ENCODE peak calls at places on chromosomes 11 and 22, in five cellular contexts. Z is heart left ventricle, X is pancreas, P is psoas muscle, L is astrocyte. H is an unnamed sample. For H3K4me1, the result is how much of the 10 kb centered on the place peaks cover.

GRCh38 chr11:75475767-75476650 is 43.0 kb upstream of the KLHL35 start:
- DNase-seq in Z (peak), X (peak), P (peak), L (no peak), H (peak)

GRCh38 chr11:72764503-72764902 is 12.3 kb upstream of the ARAP1 start:
- DNase-seq in Z (no peak), X (no peak), P (no peak), L (no peak), H (peak)

GRCh38 chr11:119369035-119369925 is 12.2 kb downstream of the USP2 start:
- DNase-seq in Z (no peak), X (no peak), P (no peak), L (no peak), H (no peak)

GRCh38 chr11:72657356-72657755 is 16.9 kb downstream of the PDE2A start:
- DNase-seq in Z (no peak), X (no peak), P (no peak), L (no peak), H (no peak)

GRCh38 chr22:47341464-47341863 is 579.0 kb downstream of the TBC1D22A start:
- DNase-seq in Z (no peak), X (no peak), P (no peak), L (no peak), H (no peak)

GRCh38 chr11:66172146-66172545 is 96.3 kb upstream of the RAB1B start:
- DNase-seq in Z (no peak), X (no peak), P (no peak), L (peak), H (no peak)

GRCh38 chr11:91261513-91261912 is 963.1 kb upstream of the FAT3 start:
- DNase-seq in Z (no peak), X (no peak), P (no peak), L (no peak), H (no peak)

GRCh38 chr11:115162919-115163318 is 341.3 kb downstream of the CADM1 start:
- DNase-seq in Z (no peak), X (no peak), P (no peak), L (no peak), H (no peak)

GRCh38 chr11:112163875-112164521 is at the start of gene IL18:
- DNase-seq in Z (no peak), X (peak), P (peak), L (no peak), H (peak)

GRCh38 chr22:46466255-46466676 is 71.2 kb downstream of the CELSR1 start:
- DNase-seq in Z (no peak), X (no peak), P (no peak), L (no peak), H (no peak)

GRCh38 chr11:65422104-65422632 is 430 bp upstream of the NEAT1 start:
- DNase-seq in Z (peak), X (peak), P (peak), L (peak), H (peak)

DNA sequence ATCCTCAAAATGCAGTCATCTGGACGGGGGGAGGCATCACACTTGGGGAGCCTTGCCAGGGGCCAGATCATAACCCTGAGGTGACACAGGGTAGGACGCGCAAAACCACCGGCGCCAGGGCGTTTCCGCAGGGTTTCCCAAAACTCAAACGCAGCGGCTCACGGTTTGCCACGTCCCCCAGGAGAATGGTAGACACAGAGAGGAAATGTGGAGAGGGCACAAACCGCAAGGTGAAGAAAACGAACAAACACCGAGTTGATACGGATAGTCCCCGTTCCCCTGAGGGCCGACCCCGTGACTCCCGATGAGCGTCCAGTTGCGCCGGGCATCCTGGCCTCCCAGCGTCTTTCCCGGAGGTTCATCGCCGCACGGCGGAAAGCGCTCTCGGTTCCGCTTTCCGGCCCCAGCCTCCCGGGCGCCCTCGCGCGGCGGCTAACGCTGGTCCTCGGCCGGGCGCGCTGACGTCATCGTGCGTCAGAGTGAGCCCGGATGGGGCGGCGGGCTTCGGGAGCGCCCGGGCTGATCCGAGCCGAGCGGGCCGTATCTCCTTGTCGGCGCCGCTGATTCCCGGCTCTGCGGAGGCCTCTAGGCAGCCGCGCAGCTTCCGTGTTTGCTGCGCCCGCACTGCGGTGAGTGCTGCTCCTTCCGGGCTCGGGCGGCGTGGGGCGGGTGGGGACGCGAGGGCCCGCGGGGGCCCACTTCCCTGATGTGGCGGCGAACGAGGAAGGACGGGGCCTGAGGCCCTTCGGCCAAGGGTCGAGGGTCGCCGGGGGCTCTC is at the start of gene BIRC2:
- DNase-seq in Z (peak), X (peak), P (peak), L (peak), H (peak)
- TF ChIP-seq CTCF in Z (peak), X (peak), P (peak), L (peak), H (peak)

DNA sequence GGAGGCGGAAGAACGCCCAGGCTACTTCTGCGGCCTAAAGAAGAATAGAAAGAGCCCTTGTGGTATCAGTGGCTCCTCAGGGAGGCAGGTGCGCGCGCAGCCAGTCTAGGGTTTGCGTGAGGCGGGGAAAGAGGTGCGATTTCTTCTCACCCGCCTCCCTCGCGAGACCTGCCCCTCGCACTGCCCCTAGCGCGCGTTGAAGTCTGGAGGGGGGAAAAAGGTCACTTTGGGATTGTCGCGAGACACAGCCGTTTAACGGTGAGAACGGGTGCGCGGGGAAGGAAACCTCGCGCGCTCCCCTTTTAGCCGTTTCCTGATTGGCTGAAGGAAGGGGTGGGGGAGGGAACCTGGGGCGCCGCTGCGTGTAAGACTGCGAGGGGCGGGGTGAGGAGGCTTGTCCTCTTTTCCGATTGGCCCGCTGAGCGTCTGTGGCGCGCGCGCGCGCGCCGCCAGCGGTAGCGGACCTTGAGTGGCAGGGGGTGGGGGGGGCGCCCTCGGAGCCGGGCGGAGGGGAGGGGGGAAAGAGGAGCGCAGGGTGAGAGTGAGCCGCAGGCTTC is at the start of gene ZFP91:
- DNase-seq in Z (peak), X (peak), P (peak), L (peak), H (peak)
- H3K4me1 ChIP-seq in Z (half or more), X (half or more), P (half or more), L (under half), H (half or more)

GRCh38 chr11:1784761-1785650 is 21.3 kb upstream of the CTSD start:
- DNase-seq in Z (no peak), X (no peak), P (no peak), L (no peak), H (no peak)

GRCh38 chr11:1781593-1781975 is 17.9 kb upstream of the CTSD start:
- DNase-seq in Z (no peak), X (no peak), P (no peak), L (no peak), H (no peak)

GRCh38 chr11:1783725-1784529 is 20.2 kb upstream of the CTSD start:
- DNase-seq in Z (no peak), X (no peak), P (no peak), L (no peak), H (no peak)

GRCh38 chr11:1782026-1782696 is 18.4 kb upstream of the CTSD start:
- DNase-seq in Z (no peak), X (no peak), P (no peak), L (no peak), H (peak)

DNA sequence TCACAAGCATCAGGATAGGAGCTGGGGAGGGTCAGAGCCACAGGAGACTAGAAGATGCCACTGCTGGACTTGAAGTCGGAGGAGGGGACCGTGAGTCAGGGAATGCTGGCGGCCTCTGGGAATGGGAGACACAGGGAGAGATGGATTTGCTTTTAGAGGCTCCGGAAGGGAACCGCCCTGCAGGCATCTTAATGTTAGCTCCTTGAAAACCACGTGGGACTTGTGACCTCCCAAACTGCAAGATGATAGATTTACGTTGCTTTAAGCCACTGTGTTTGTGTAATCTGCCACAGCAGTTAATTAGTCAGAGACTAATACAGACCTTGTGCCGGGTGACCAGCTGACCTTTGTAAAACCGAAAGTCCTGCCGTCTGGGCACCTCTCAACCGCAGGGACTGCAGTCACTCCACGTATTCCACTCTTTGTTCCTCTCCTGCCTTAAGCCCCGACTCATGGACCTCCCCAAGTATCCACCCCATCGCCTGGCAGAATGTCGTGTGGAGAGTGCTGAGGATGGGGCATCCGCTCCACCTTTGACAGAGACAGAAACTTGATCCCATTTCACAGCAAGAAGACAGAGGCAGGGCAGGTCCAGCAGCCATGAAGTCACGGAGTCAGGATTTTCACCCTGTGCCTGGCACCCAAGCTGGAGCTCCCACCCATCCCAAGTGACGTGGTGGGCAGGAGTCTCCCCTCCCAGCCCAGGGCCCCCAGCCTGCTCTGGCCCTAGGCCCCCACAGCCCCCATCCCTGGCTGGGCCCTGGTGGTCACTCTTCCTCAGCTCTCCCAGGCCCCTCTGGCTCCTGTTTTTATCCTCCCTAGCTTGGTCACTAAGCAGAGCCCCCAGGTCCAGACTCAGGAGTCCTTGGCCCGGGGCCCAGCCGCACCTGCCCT is 19.4 kb upstream of the CTSD start:
- DNase-seq in Z (no peak), X (no peak), P (no peak), L (peak), H (peak)
- H3K4me3 ChIP-seq in Z (no peak), X (no peak), P (no peak), L (no peak), H (peak)

GRCh38 chr11:32374261-32374711 is 61.1 kb downstream of the WT1 start:
- DNase-seq in Z (peak), X (no peak), P (no peak), L (no peak), H (no peak)
- TF ChIP-seq CTCF in Z (peak), X (no peak), P (no peak), L (peak), H (peak)

DNA sequence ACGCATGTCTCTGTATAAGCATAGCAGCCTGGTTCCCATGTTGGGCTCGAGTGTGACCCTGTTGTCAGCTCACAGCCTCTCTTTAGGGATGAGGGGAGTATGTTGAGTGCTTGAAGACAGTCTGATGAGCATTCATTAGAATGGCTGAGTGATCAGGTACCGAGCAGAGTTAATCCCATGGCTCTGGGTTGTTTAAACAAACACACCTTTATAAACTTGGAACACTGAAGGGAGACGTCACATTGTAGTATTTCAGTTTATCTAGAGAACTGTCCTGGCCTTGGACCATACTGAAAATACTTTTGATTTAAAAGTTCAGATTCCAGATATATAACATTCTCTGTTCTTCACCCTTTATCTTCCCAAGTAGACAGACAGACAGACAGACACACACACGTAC is 76.0 kb downstream of the TEAD1 start:
- DNase-seq in Z (no peak), X (no peak), P (no peak), L (no peak), H (no peak)
- H3K4me1 ChIP-seq in Z (under half), X (under half), P (half or more), L (under half), H (under half)

GRCh38 chr22:31921106-31921505 is 23.2 kb upstream of the YWHAH start:
- DNase-seq in Z (no peak), X (no peak), P (no peak), L (no peak), H (no peak)

GRCh38 chr22:31920306-31920705 is 24.0 kb upstream of the YWHAH start:
- DNase-seq in Z (no peak), X (no peak), P (no peak), L (no peak), H (no peak)

GRCh38 chr22:31919730-31920129 is 24.6 kb upstream of the YWHAH start:
- DNase-seq in Z (no peak), X (no peak), P (no peak), L (no peak), H (no peak)

GRCh38 chr22:31915499-31916065 is 28.8 kb upstream of the YWHAH start:
- DNase-seq in Z (no peak), X (no peak), P (no peak), L (no peak), H (no peak)

DNA sequence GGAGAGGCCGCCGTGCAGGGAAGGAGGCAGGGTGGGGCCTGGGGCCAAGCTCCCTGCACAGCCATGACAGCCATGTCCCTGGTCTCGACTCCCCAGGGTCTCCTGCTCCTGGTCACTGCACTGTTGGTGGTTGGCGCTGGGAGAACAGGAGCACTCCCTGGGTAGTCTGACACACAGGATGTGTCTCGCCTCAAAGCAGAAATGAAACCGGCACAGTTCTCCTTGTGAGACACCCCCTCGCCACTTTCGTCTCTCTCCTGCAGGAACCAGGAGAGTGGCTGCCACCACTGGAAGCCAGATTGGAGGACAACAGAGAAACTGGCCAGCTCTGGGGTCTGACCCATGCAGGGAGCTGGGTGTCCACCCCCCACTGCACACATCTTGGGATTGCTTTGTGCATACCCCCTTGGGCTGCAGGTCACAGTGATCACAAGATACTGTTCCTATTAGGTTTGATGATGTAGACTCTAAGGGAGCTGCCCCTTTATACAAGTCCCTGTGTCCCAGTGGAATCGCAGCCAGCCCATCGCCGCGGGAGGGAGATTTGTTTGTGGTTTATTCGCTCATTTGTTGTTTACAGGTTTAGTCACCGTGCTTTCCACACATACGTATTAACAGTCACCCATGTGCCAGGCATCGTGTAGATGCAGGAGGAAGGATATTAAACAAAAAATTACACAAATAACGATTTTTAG is 27.0 kb upstream of the YWHAH start:
- DNase-seq in Z (peak), X (no peak), P (peak), L (no peak), H (peak)
- H3K4me3 ChIP-seq in Z (no peak), X (no peak), P (no peak), L (no peak), H (no peak)

GRCh38 chr11:79762271-79762935 is 321.6 kb upstream of the TENM4 start:
- DNase-seq in Z (no peak), X (no peak), P (no peak), L (no peak), H (no peak)
- TF ChIP-seq CTCF in Z (peak), X (no peak), P (no peak), L (no peak), H (peak)

GRCh38 chr11:94131363-94132115 is 2.9 kb downstream of the PANX1 start:
- DNase-seq in Z (peak), X (no peak), P (no peak), L (no peak), H (no peak)
- H3K4me1 ChIP-seq in Z (half or more), X (under half), P (under half), L (half or more), H (half or more)

DNA sequence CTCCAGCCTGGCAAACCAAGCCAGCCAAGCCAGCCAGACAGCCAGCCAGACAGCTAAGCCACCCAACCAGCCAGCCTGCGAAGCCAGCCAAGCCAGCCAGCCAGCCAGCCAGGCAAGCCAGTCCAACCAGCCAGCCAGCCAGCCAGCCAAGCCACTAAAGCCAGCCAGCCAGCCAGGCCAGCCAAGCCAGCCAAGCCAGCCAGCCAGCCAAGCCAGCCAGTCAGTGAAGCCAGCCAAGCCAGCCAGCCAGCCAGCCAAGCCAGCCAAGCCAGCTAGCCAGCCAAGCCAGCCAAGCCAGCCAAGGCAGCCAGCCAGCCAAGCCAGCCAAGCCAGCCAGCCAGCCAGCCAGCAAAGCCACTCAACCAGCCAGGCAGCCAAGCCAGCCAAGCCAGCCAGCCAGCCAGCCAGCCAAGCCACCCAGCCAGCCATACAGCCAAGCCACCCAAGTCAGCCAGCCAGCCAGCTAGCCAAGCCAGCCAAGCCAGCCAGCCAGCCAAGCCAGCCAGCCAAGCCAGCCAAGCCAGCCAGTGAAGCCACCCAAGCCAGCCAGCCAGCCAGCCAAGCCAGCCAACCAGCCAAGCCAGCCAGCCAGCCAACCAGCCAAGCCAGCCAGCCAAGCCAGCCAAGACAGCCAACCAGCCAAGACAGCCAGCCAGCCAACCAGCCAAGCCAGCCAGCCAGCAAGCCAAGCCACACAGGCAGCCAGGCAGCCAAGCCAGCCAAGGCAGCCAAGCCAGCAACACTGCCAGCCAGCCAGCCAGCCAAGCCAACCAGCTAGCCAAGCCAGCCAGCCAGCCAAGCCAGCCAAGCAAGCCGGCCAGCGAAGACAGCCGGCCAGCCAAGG is 29.7 kb downstream of the CCT8L2 start:
- DNase-seq in Z (no peak), X (peak), P (peak), L (no peak), H (peak)
- H3K4me3 ChIP-seq in Z (no peak), X (no peak), P (no peak), L (no peak), H (no peak)